ENCODE peak calls at places on chromosome 9, in four cellular contexts. N, M, I and F are unnamed samples.

GRCh38 chr9:22722492-22722891 is 275.9 kb downstream of the DMRTA1 start:
- DNase-seq in M (no peak), N (peak; percentile 61), I (no peak), F (no peak)

GRCh38 chr9:134346840-134347239 is 20.6 kb downstream of the RXRA start:
- DNase-seq in I (no peak), M (no peak), N (no peak), F (no peak)

GRCh38 chr9:107637421-107638420 is 148.2 kb upstream of the KLF4 start:
- DNase-seq in N (peak; percentile 31), I (peak; percentile 43), M (peak; percentile 96), F (peak; percentile 82)

GRCh38 chr9:68708513-68708912 is 3.5 kb downstream of the PIP5K1B start:
- DNase-seq in M (no peak), N (no peak), I (no peak), F (no peak)

GRCh38 chr9:136403538-136403914 is 3.6 kb upstream of the SNAPC4 start:
- DNase-seq in N (no peak), I (peak; percentile 75), M (peak; percentile 18), F (no peak)

GRCh38 chr9:129952337-129952736 is 90.7 kb downstream of the FNBP1 start:
- DNase-seq in N (no peak), M (no peak), I (no peak), F (no peak)

GRCh38 chr9:121855476-121855875 is 204.0 kb downstream of the DAB2IP start:
- DNase-seq in N (no peak), I (no peak), M (no peak), F (no peak)

GRCh38 chr9:129352157-129352870 is 174.3 kb upstream of the IER5L start:
- DNase-seq in I (no peak), N (no peak), M (peak; percentile 82), F (no peak)

GRCh38 chr9:115115117-115115880 is 2.7 kb downstream of the TNC start:
- DNase-seq in N (peak; percentile 42), I (no peak), M (no peak), F (no peak)

GRCh38 chr9:88646539-88646938 is 111.6 kb downstream of the NXNL2 start:
- DNase-seq in N (no peak), I (no peak), M (no peak), F (no peak)

GRCh38 chr9:134600836-134601638 is 40.6 kb upstream of the COL5A1 start:
- DNase-seq in M (peak; percentile 22), N (no peak), I (peak; percentile 9), F (no peak)

GRCh38 chr9:16689352-16689938 is 181.0 kb downstream of the BNC2 start:
- DNase-seq in M (peak; percentile 59), I (no peak), N (peak; percentile 19), F (no peak)

GRCh38 chr9:21965401-21965951 is 28.7 kb downstream of the CDKN2A start:
- DNase-seq in N (peak; percentile 60), M (peak; percentile 65), I (peak; percentile 46), F (peak; percentile 66)

GRCh38 chr9:73179594-73179993 is 27.9 kb downstream of the ANXA1 start:
- DNase-seq in N (peak; percentile 94), I (no peak), M (no peak), F (no peak)

GRCh38 chr9:27414215-27414731 is 109.8 kb upstream of the IFNK start:
- DNase-seq in N (no peak), I (no peak), M (peak; percentile 65), F (no peak)

GRCh38 chr9:123609844-123610243 is 253.8 kb downstream of the CRB2 start:
- DNase-seq in M (no peak), N (no peak), I (no peak), F (no peak)

GRCh38 chr9:123359546-123359945 is 3.5 kb downstream of the CRB2 start:
- DNase-seq in N (no peak), I (no peak), M (no peak), F (no peak)

GRCh38 chr9:123364241-123364824 is 8.3 kb downstream of the CRB2 start:
- DNase-seq in N (no peak), I (no peak), M (peak; percentile 70), F (no peak)

GRCh38 chr9:99189887-99190596 is 31.7 kb downstream of the ALG2 start:
- DNase-seq in I (no peak), N (no peak), M (no peak), F (no peak)

GRCh38 chr9:120365386-120365785 is 214.6 kb downstream of the CDK5RAP2 start:
- DNase-seq in N (no peak), I (no peak), M (no peak), F (no peak)

GRCh38 chr9:130236436-130236985 is 29.0 kb upstream of the HMCN2 start:
- DNase-seq in M (peak; percentile 44), N (no peak), I (no peak), F (no peak)

GRCh38 chr9:136193891-136194279 is 11.0 kb downstream of the LHX3 start:
- DNase-seq in I (no peak), M (no peak), N (no peak), F (no peak)

GRCh38 chr9:4830699-4831098 is 38.0 kb downstream of the RCL1 start:
- DNase-seq in M (no peak), I (no peak), N (no peak), F (no peak)

GRCh38 chr9:87656485-87656884 is 69.4 kb upstream of the CTSL start:
- DNase-seq in M (no peak), N (no peak), I (no peak), F (no peak)

GRCh38 chr9:18666348-18666747 is 192.4 kb downstream of the ADAMTSL1 start:
- DNase-seq in I (no peak), M (no peak), N (peak; percentile 19), F (no peak)

GRCh38 chr9:33687779-33688178 is 107.6 kb upstream of the PRSS3 start:
- DNase-seq in M (no peak), I (no peak), N (no peak), F (no peak)

GRCh38 chr9:90919883-90920282 is 118.3 kb downstream of the SYK start:
- DNase-seq in N (no peak), I (no peak), M (no peak), F (no peak)

GRCh38 chr9:79665383-79665782 is 93.6 kb downstream of the TLE4 start:
- DNase-seq in M (no peak), I (no peak), N (no peak), F (no peak)
- H3K4me1 ChIP-seq in M (peaks cover 2% of the 10 kb centered on the region), I (no peaks in the 10 kb centered on the region), N (peaks cover 42% of the 10 kb centered on the region), F (no peaks in the 10 kb centered on the region)

DNA sequence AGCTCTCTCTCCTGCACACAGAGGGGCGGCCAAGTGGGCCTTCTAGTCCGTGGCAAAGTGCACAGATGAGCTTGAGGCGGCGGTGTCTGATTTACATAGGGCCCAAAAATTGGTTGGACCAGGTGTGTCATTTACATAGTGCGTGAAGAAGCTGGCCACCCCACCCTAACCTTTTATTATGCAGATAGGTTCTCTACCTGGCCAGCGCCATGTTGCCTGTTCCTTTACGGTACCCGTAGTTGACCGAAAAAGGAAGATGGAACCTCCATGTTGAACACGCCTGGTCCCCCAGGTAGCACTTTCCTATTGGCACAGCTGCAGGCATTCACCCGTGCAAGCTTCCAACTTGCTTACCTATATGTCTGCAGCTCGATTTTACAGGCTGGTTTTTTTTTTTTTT is 61.5 kb downstream of the GNA14 start:
- DNase-seq in I (no peak), N (no peak), M (no peak), F (no peak)
- H3K4me1 ChIP-seq in I (no peaks in the 10 kb centered on the region), N (peaks cover 28% of the 10 kb centered on the region), M (no peaks in the 10 kb centered on the region), F (no peaks in the 10 kb centered on the region)

DNA sequence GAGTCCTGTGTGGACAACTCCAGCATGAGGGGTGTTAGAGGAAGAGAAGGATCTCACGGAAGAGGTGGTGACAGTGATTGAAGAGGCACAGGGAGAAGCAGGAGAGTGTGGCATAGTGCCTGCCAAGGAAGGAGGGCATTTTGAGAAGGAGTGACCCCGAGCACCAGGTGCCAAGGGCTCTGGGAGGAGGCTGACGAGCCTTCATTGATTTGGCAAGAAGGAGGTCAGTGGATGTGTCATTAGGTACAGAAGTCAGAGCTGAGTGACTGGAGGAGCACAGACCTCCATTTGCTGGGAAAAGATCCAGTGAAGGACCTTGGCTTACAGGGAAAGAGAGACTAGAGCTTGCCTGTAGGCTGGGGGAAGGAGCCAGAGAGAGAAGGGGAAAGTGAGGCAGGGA is 70.3 kb upstream of the ANGPTL2 start:
- DNase-seq in N (no peak), M (no peak), I (no peak), F (no peak)
- H3K4me1 ChIP-seq in N (peaks cover 19% of the 10 kb centered on the region), M (peaks cover 12% of the 10 kb centered on the region), I (no peaks in the 10 kb centered on the region), F (no peaks in the 10 kb centered on the region)

GRCh38 chr9:599933-600461 is 241.5 kb upstream of the DMRT1 start:
- DNase-seq in I (no peak), M (no peak), N (no peak), F (no peak)
- H3K4me1 ChIP-seq in I (no peaks in the 10 kb centered on the region), M (no peaks in the 10 kb centered on the region), N (no peaks in the 10 kb centered on the region), F (no peaks in the 10 kb centered on the region)

GRCh38 chr9:268616-269015 is 54.0 kb downstream of the DOCK8 start:
- DNase-seq in I (no peak), M (no peak), N (no peak), F (no peak)

GRCh38 chr9:274101-274500 is 59.4 kb downstream of the DOCK8 start:
- DNase-seq in I (no peak), M (no peak), N (no peak), F (no peak)

GRCh38 chr9:270657-271237 is 56.1 kb downstream of the DOCK8 start:
- DNase-seq in N (no peak), I (no peak), M (no peak), F (no peak)

GRCh38 chr9:277595-278330 is 63.1 kb downstream of the DOCK8 start:
- DNase-seq in I (no peak), M (no peak), N (no peak), F (no peak)

GRCh38 chr9:272251-273213 is 57.9 kb downstream of the DOCK8 start:
- DNase-seq in M (no peak), I (peak; percentile 75), N (no peak), F (peak; percentile 49)
- H3K4me1 ChIP-seq in M (no peaks in the 10 kb centered on the region), I (peaks cover 14% of the 10 kb centered on the region), N (no peaks in the 10 kb centered on the region), F (no peaks in the 10 kb centered on the region)

DNA sequence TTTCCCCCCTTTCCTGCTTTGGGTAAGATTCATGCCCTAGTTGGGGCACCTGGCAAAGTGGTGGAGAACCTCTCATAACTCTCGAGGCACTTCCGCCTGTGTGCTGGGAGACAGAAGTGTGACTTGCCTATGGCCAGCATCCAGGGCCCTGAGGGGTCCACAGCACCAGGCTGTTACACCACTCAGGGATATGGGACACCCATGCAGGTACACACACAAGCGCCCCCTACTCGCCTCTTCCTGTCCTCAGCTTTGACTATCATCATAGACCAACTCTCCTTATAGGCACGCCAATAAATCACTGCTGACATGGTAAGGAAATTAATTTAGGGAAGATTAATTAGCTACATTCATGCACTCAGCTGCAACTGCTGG is 45.4 kb downstream of the SHB start:
- DNase-seq in I (no peak), N (no peak), M (no peak), F (no peak)
- H3K4me1 ChIP-seq in I (no peaks in the 10 kb centered on the region), N (peaks cover 96% of the 10 kb centered on the region), M (peaks cover 43% of the 10 kb centered on the region), F (peaks cover 11% of the 10 kb centered on the region)